ENCODE peak calls at places on chromosomes 2 and 18, in eight cellular contexts. W, N, M, G, H, D, R and Y are unnamed samples.

GRCh38 chr2:18445412-18446320 is 114.8 kb downstream of the RDH14 start:
- DNase-seq in W (peak), N (no peak), M (peak), G (no peak), H (no peak), D (no peak), R (peak), Y (peak)

GRCh38 chr2:41294331-41294730 is 753.5 kb upstream of the PKDCC start:
- DNase-seq in W (no peak), N (no peak), M (peak), G (no peak), H (no peak), D (no peak), R (no peak), Y (no peak)

GRCh38 chr2:84631047-84631446 is 114.7 kb downstream of the DNAH6 start:
- DNase-seq in W (peak), N (no peak), M (peak), G (no peak), H (no peak), D (peak), R (peak), Y (peak)

GRCh38 chr2:196453613-196454047 is 185.9 kb upstream of the CCDC150 start:
- DNase-seq in W (peak), N (no peak), M (peak), G (no peak), H (no peak), D (peak), R (peak), Y (peak)

GRCh38 chr2:239326831-239327535 is 73.8 kb downstream of the HDAC4 start:
- DNase-seq in W (peak), N (no peak), M (no peak), G (peak), H (no peak), D (no peak), R (peak), Y (peak)

GRCh38 chr2:42060718-42061619 is 13.1 kb downstream of the PKDCC start:
- DNase-seq in W (peak), N (peak), M (peak), G (no peak), H (no peak), D (no peak), R (no peak), Y (no peak)

GRCh38 chr2:213640742-213641425 is 356.6 kb downstream of the SPAG16 start:
- DNase-seq in W (no peak), N (no peak), M (no peak), G (no peak), H (no peak), D (peak), R (no peak), Y (peak)

GRCh38 chr18:63283305-63283704 is 36.3 kb downstream of the BCL2 start:
- DNase-seq in W (no peak), N (no peak), M (no peak), G (no peak), H (no peak), D (no peak), R (no peak), Y (no peak)

GRCh38 chr2:64730551-64731305 is 77.0 kb upstream of the SERTAD2 start:
- DNase-seq in W (peak), N (peak), M (peak), G (no peak), H (no peak), D (peak), R (peak), Y (peak)

GRCh38 chr2:111522231-111522768 is 361.7 kb downstream of the ANAPC1 start:
- DNase-seq in W (peak), N (no peak), M (peak), G (no peak), H (no peak), D (no peak), R (peak), Y (peak)

GRCh38 chr2:120342451-120342850 is 3.5 kb upstream of the INHBB start:
- DNase-seq in W (no peak), N (no peak), M (no peak), G (no peak), H (no peak), D (no peak), R (no peak), Y (no peak)

GRCh38 chr2:237474511-237474911 is 12.5 kb upstream of the MLPH start:
- DNase-seq in W (peak), N (no peak), M (no peak), G (no peak), H (no peak), D (no peak), R (no peak), Y (no peak)

GRCh38 chr18:54622084-54622483 is 31.0 kb downstream of the DYNAP start:
- DNase-seq in W (no peak), N (no peak), M (no peak), G (no peak), H (no peak), D (no peak), R (no peak), Y (no peak)

GRCh38 chr2:177983183-177983788 is 89.3 kb downstream of the PDE11A start:
- DNase-seq in W (peak), N (no peak), M (peak), G (no peak), H (no peak), D (peak), R (peak), Y (peak)

GRCh38 chr18:47775961-47776360 is 154.5 kb downstream of the SMAD2 start:
- DNase-seq in W (peak), N (no peak), M (peak), G (no peak), H (no peak), D (no peak), R (no peak), Y (no peak)
- TF ChIP-seq CTCF in W (peak), N (no peak), M (peak), G (no peak), H (no peak), D (no peak), R (no peak), Y (no peak)

DNA sequence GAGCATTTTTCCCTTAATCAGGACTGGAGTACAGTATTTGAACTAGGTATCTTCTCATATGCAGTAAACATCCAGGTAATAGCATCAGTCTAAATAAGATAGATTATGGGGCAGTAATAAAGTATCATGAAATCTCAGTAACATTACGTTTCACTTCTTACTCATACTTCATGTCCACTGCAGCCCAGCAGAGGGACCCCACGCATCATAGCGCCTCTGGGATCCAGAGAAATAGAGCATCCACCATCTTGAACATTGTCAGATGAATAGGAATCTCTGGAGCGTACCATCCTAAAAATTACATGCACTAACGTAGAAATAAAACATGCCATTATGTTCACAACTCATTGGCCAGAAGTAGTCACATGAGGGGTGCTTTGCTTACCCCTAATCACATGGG is 499.0 kb downstream of the CPS1 start:
- DNase-seq in W (no peak), N (no peak), M (peak), G (no peak), H (no peak), D (peak), R (no peak), Y (peak)
- TF ChIP-seq CTCF in W (no peak), N (no peak), M (peak), G (no peak), H (no peak), D (no peak), R (no peak), Y (peak)

GRCh38 chr2:86102157-86102556 is 3.5 kb downstream of the POLR1A start:
- DNase-seq in W (no peak), N (no peak), M (no peak), G (no peak), H (no peak), D (no peak), R (no peak), Y (no peak)

GRCh38 chr2:86107031-86107430 is 996 bp downstream of the PTCD3 start:
- DNase-seq in W (no peak), N (no peak), M (no peak), G (no peak), H (no peak), D (no peak), R (no peak), Y (no peak)

GRCh38 chr2:86105969-86106945 is at the start of gene PTCD3:
- DNase-seq in W (peak), N (peak), M (peak), G (peak), H (peak), D (peak), R (peak), Y (peak)

GRCh38 chr2:86105252-86105968 is at the start of gene POLR1A:
- DNase-seq in W (peak), N (peak), M (peak), G (peak), H (peak), D (peak), R (peak), Y (peak)
- TF ChIP-seq CTCF in W (peak), N (no peak), M (no peak), G (peak), H (no peak), D (no peak), R (peak), Y (no peak)

DNA sequence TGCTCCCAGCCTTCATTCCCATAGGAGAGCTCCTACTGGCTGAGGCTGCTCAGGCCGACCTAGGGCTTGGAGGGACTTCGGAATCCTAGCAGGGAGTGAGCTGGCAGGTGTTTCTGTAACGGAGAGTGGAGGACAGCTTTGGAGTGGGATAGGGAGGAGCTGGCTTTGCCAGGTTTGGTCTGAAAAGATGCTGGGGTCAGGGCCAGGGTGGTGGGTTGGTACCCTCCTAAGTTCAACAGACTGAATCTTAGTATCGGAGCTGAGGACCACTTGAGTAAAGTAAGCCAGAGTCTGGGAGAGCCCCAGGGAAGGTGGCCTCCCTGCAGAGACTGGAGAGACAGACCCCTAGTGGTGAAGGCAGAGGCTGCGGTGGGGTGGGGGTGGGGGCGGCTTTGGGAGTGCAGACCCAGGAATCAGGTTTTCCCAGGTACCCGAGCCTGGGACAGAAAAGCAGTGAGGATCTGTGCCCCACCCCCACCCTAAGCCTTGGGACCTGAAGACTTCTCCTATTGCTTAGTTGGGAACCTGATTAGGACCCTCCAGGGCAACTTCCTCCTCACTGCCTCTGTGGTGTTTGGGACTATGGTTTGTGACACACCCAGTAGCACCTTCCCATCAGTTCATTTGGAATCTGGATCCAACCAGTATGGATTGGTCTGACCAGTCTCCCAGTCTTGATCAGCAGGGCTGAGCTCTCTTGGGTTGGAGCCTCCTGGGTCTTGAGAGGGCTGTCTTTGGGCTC is 3.0 kb downstream of the CNNM4 start:
- DNase-seq in W (no peak), N (no peak), M (no peak), G (no peak), H (no peak), D (peak), R (no peak), Y (no peak)
- TF ChIP-seq CTCF in W (peak), N (no peak), M (peak), G (peak), H (peak), D (peak), R (no peak), Y (peak)

GRCh38 chr2:218072002-218072401 is 2.9 kb downstream of the RUFY4 start:
- DNase-seq in W (no peak), N (no peak), M (no peak), G (peak), H (no peak), D (no peak), R (no peak), Y (no peak)

GRCh38 chr2:218075975-218076811 is 7.1 kb downstream of the RUFY4 start:
- DNase-seq in W (no peak), N (no peak), M (no peak), G (no peak), H (no peak), D (no peak), R (no peak), Y (no peak)

GRCh38 chr2:218072478-218073024 is 3.5 kb downstream of the RUFY4 start:
- DNase-seq in W (no peak), N (no peak), M (no peak), G (peak), H (no peak), D (no peak), R (no peak), Y (no peak)

GRCh38 chr2:218073185-218073584 is 4.1 kb downstream of the RUFY4 start:
- DNase-seq in W (no peak), N (no peak), M (no peak), G (peak), H (no peak), D (no peak), R (no peak), Y (no peak)

DNA sequence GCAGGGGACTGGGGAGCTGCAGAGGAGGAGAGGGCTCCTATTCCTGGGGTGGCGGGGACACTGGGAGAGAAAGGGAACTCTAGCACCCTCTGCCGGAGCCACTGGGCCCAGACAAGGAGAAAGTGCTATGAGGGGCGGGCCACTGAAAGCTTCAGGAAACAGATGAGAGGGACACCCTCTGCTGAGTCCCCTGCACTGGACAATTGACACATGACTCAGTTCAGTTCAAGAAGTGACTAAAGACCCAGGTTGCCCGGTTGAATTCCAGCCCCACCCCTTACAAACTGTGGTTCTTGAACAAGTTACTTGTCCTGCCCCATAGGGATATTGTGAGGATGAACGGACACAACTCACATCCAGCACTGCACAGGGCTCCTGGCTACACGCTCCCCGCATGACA is 5.0 kb downstream of the RUFY4 start:
- DNase-seq in W (no peak), N (peak), M (peak), G (peak), H (no peak), D (peak), R (no peak), Y (peak)
- TF ChIP-seq CTCF in W (peak), N (no peak), M (peak), G (peak), H (no peak), D (peak), R (peak), Y (peak)

DNA sequence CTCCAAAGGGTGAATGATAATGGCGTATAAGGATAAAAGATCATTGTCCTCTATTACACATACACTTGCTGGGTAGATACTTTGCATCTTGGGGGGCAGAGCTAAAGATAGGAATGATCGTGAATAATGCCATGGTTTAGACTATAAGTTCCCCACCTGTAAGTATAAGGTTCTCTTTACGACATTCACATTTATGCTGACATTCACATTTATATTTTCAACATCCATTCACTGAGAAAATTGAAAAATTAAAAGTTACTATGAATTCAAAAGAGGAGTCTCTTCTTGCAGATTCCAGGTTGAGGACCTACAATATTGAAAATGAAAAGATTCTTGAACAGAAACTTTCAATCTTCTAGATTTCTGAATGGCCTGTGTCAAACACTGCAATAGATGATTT is 2.1 kb upstream of the SPC25 start:
- DNase-seq in W (no peak), N (no peak), M (no peak), G (no peak), H (no peak), D (no peak), R (no peak), Y (no peak)
- TF ChIP-seq CTCF in W (no peak), N (no peak), M (no peak), G (no peak), H (no peak), D (no peak), R (no peak), Y (no peak)

DNA sequence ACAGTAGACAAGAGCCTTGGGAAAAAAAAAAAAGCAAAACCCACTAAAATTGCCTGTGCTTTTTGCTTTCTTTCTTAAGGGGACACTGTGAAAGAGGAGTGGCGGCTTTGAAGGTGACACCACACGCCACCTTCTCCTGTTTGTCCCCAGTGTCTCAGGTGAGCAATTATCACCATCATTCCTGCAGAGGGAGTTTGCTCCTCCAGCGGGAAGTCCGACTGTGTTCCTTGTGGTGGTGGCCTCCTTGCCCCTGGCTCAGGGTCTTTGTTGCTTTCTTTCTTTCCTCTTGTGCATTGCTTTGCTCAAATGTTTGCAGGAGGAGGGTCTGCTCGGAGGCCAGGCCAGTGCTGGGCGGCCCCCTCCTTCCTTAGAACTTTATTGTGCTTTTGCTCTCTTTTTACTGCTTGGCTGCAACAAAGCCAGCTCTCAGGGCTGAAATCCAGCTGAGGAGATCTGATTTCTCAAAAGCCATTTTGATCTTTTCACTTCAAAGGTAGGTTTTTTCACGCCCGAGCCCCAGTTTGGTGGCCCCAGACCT is 164.4 kb upstream of the CXCR4 start:
- DNase-seq in W (no peak), N (no peak), M (no peak), G (no peak), H (no peak), D (no peak), R (no peak), Y (no peak)
- TF ChIP-seq CTCF in W (no peak), N (no peak), M (no peak), G (no peak), H (no peak), D (no peak), R (no peak), Y (no peak)

GRCh38 chr2:241940329-241940728 is 70.8 kb downstream of the RTP5 start:
- DNase-seq in W (no peak), N (no peak), M (peak), G (peak), H (no peak), D (no peak), R (no peak), Y (no peak)
- TF ChIP-seq CTCF in W (peak), N (no peak), M (peak), G (peak), H (no peak), D (no peak), R (peak), Y (peak)